ENCODE peak calls at places on chromosome 17, in seven cellular contexts. L is K562, Q is HepG2, M is GM23338, H is HCT116, X is SK-N-SH, F is GM12878. Y is an unnamed sample.
A peak's percentile ranks its signal among the peaks of the same experiment; 100 is the strongest.

GRCh38 chr17:29180051-29180787 is at the start of gene MYO18A:
- DNase-seq in L (peak; percentile 86), Q (peak; percentile 45), M (peak; percentile 90), H (no peak), X (peak; percentile 96), F (no peak), Y (no peak)

GRCh38 chr17:55727275-55727674 is 4.6 kb upstream of the TMEM100 start:
- DNase-seq in L (no peak), Q (no peak), M (no peak), H (no peak), X (no peak), F (no peak), Y (no peak)

GRCh38 chr17:80992077-80992947 is 671 bp downstream of the CHMP6 start:
- DNase-seq in L (no peak), Q (no peak), M (peak; percentile 57), H (no peak), X (peak; percentile 85), F (no peak), Y (no peak)

GRCh38 chr17:46770818-46771600 is 47.5 kb downstream of the WNT3 start:
- DNase-seq in L (peak; percentile 84), Q (peak; percentile 50), M (peak; percentile 68), H (no peak), X (peak; percentile 91), F (no peak), Y (no peak)

GRCh38 chr17:54932711-54933110 is 32.1 kb downstream of the TOM1L1 start:
- DNase-seq in L (no peak), Q (no peak), M (no peak), H (no peak), X (no peak), F (no peak), Y (no peak)

GRCh38 chr17:81003711-81004335 is 12.2 kb downstream of the CHMP6 start:
- DNase-seq in L (peak; percentile 56), Q (no peak), M (peak; percentile 57), H (no peak), X (peak; percentile 80), F (no peak), Y (no peak)

GRCh38 chr17:35407531-35407930 is 24.8 kb downstream of the SLFN12 start:
- DNase-seq in L (no peak), Q (no peak), M (peak; percentile 74), H (no peak), X (no peak), F (no peak), Y (no peak)

GRCh38 chr17:68101992-68102758 is 66.6 kb downstream of the KPNA2 start:
- DNase-seq in L (no peak), Q (no peak), M (peak; percentile 10), H (no peak), X (peak; percentile 36), F (no peak), Y (no peak)

GRCh38 chr17:21125862-21126261 is 902 bp upstream of the DHRS7B start:
- DNase-seq in L (no peak), Q (no peak), M (no peak), H (no peak), X (no peak), F (no peak), Y (no peak)

GRCh38 chr17:59521465-59522126 is 43.8 kb upstream of the DHX40 start:
- DNase-seq in L (peak; percentile 85), Q (peak; percentile 74), M (peak; percentile 79), H (peak; percentile 49), X (peak; percentile 92), F (peak; percentile 19), Y (peak; percentile 45)

GRCh38 chr17:44279586-44280344 is 11.8 kb upstream of the SLC4A1 start:
- DNase-seq in L (peak; percentile 82), Q (peak; percentile 86), M (peak; percentile 89), H (no peak), X (no peak), F (peak; percentile 66), Y (peak; percentile 8)

GRCh38 chr17:57782642-57783337 is 37.7 kb upstream of the CCDC182 start:
- DNase-seq in L (no peak), Q (no peak), M (no peak), H (no peak), X (peak; percentile 51), F (no peak), Y (no peak)

GRCh38 chr17:28907709-28908475 is 5.0 kb upstream of the DHRS13 start:
- DNase-seq in L (no peak), Q (peak; percentile 43), M (no peak), H (no peak), X (no peak), F (no peak), Y (no peak)

GRCh38 chr17:42665581-42666001 is 6.5 kb downstream of the TUBG2 start:
- DNase-seq in L (no peak), Q (no peak), M (no peak), H (no peak), X (no peak), F (no peak), Y (no peak)

GRCh38 chr17:69999253-69999652 is 75.8 kb upstream of the KCNJ16 start:
- DNase-seq in L (no peak), Q (no peak), M (no peak), H (no peak), X (no peak), F (no peak), Y (no peak)

GRCh38 chr17:64920419-64921172 is 1.3 kb upstream of the LRRC37A3 start:
- DNase-seq in L (no peak), Q (peak; percentile 44), M (peak; percentile 20), H (no peak), X (no peak), F (no peak), Y (no peak)

GRCh38 chr17:62601438-62601837 is 26.0 kb upstream of the MRC2 start:
- DNase-seq in L (no peak), Q (no peak), M (no peak), H (no peak), X (no peak), F (no peak), Y (no peak)

GRCh38 chr17:75504347-75505151 is 10.8 kb downstream of the CASKIN2 start:
- DNase-seq in L (peak; percentile 68), Q (peak; percentile 51), M (peak; percentile 81), H (no peak), X (peak; percentile 86), F (no peak), Y (no peak)

GRCh38 chr17:42702446-42702845 is 20.1 kb downstream of the CNTNAP1 start:
- DNase-seq in L (no peak), Q (no peak), M (no peak), H (no peak), X (no peak), F (no peak), Y (no peak)

GRCh38 chr17:29368926-29369325 is 21.2 kb upstream of the TAOK1 start:
- DNase-seq in L (no peak), Q (no peak), M (peak; percentile 87), H (no peak), X (no peak), F (no peak), Y (no peak)

GRCh38 chr17:74759243-74759801 is 10.9 kb downstream of the NHERF1 start:
- DNase-seq in L (no peak), Q (no peak), M (no peak), H (no peak), X (peak; percentile 38), F (no peak), Y (no peak)

GRCh38 chr17:40524243-40524965 is 23.0 kb upstream of the TNS4 start:
- DNase-seq in L (no peak), Q (peak; percentile 72), M (no peak), H (no peak), X (no peak), F (no peak), Y (no peak)

GRCh38 chr17:40525294-40525693 is 23.9 kb upstream of the TNS4 start:
- DNase-seq in L (no peak), Q (no peak), M (no peak), H (no peak), X (no peak), F (no peak), Y (no peak)

GRCh38 chr17:40522961-40523310 is 21.5 kb upstream of the TNS4 start:
- DNase-seq in L (no peak), Q (no peak), M (no peak), H (no peak), X (no peak), F (no peak), Y (no peak)

GRCh38 chr17:40520991-40521453 is 19.6 kb upstream of the TNS4 start:
- DNase-seq in L (no peak), Q (no peak), M (no peak), H (no peak), X (no peak), F (no peak), Y (no peak)

GRCh38 chr17:40522250-40522960 is 21.0 kb upstream of the TNS4 start:
- DNase-seq in L (no peak), Q (no peak), M (no peak), H (no peak), X (no peak), F (no peak), Y (no peak)
- H3K4me1 ChIP-seq in L (peaks cover 20% of the 10 kb centered on the region), Q (peaks cover 61% of the 10 kb centered on the region), M (no peaks in the 10 kb centered on the region), H (peaks cover 48% of the 10 kb centered on the region), X (no peaks in the 10 kb centered on the region), F (peaks cover 1% of the 10 kb centered on the region), Y (peaks cover 5% of the 10 kb centered on the region)

DNA sequence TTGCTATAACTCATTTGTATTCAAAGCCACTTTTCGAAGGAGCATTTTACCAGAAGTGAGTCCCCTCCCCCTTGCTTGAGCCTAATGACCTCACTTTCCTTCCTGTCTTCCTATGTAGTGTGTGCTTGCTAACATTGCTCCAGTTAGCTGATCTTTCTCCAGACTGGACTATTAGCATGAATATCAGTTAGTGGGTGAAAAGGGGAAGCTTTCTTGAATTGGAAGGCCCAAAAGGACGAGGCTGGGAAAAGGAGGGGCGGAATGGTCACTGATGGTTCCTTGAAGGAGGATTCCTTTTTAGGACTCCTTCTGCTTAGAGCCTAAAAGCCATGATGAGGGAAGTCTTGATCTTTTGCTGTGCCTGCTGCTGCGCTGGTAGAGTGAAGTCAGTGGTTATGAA is 11.9 kb downstream of the MAP3K3 start:
- DNase-seq in L (peak; percentile 65), Q (no peak), M (peak; percentile 48), H (no peak), X (no peak), F (no peak), Y (no peak)
- TF ChIP-seq POLR2AphosphoS5 in L (no peak), Q (no peak), M (no peak), H (no peak), X (no peak), F (no peak), Y (no peak)

GRCh38 chr17:78132767-78133178 is 2.2 kb downstream of the TMC8 start:
- DNase-seq in L (no peak), Q (no peak), M (no peak), H (no peak), X (no peak), F (no peak), Y (no peak)

GRCh38 chr17:78133971-78134898 is 3.7 kb downstream of the TMC8 start:
- DNase-seq in L (peak; percentile 73), Q (peak; percentile 83), M (peak; percentile 93), H (peak; percentile 70), X (peak; percentile 84), F (no peak), Y (no peak)

GRCh38 chr17:78134899-78135385 is 4.4 kb downstream of the TMC8 start:
- DNase-seq in L (no peak), Q (no peak), M (no peak), H (no peak), X (no peak), F (no peak), Y (no peak)

GRCh38 chr17:78132086-78132676 is 1.6 kb downstream of the TMC8 start:
- DNase-seq in L (no peak), Q (no peak), M (peak; percentile 77), H (no peak), X (no peak), F (no peak), Y (no peak)

GRCh38 chr17:78133179-78133951 is 2.8 kb downstream of the TMC8 start:
- DNase-seq in L (no peak), Q (no peak), M (no peak), H (no peak), X (no peak), F (no peak), Y (no peak)
- TF ChIP-seq REST in L (no peak), Q (no peak), M (no peak), H (no peak), X (no peak), F (no peak), Y (no peak)

GRCh38 chr17:78715000-78715771 is 66.9 kb downstream of the CYTH1 start:
- DNase-seq in L (no peak), Q (no peak), M (no peak), H (no peak), X (no peak), F (no peak), Y (no peak)
- H3K4me1 ChIP-seq in L (peaks cover 4% of the 10 kb centered on the region), Q (peaks cover 59% of the 10 kb centered on the region), M (peaks cover 22% of the 10 kb centered on the region), H (peaks cover 16% of the 10 kb centered on the region), X (peaks cover 61% of the 10 kb centered on the region), F (peaks cover 56% of the 10 kb centered on the region), Y (peaks cover 51% of the 10 kb centered on the region)

Y was measured in Panc1.